ENCODE peak calls at places on chromosomes 4 and X, in six cellular contexts. E is endothelial cell, H is GM10248, O is neural crest cell, R is fibroblast of lung, V is NB4. F is an unnamed sample.

GRCh38 chr4:186725422-186726149 is 1.9 kb upstream of the FAT1 start:
- DNase-seq in E (peak), R (peak), V (no peak), O (peak), H (no peak), F (peak)

GRCh38 chrX:106959897-106960296 is 39.7 kb downstream of the CLDN2 start:
- DNase-seq in R (peak), O (no peak), V (peak), E (no peak), H (no peak), F (peak)

GRCh38 chr4:6446130-6446482 is 26.3 kb downstream of the PPP2R2C start:
- DNase-seq in V (no peak), O (no peak), R (no peak), E (no peak), H (no peak), F (no peak)

GRCh38 chrX:84441143-84441542 is 61.1 kb downstream of the HDX start:
- DNase-seq in E (no peak), V (no peak), O (no peak), H (no peak), R (peak), F (no peak)

GRCh38 chrX:32281853-32282252 is 929.5 kb downstream of the DMD start:
- DNase-seq in R (no peak), H (no peak), V (no peak), E (no peak), O (no peak), F (no peak)

GRCh38 chrX:50799531-50799961 is 14.4 kb downstream of the SHROOM4 start:
- DNase-seq in H (no peak), E (no peak), V (peak), R (no peak), O (no peak), F (peak)

GRCh38 chr4:154018659-154019058 is 229.8 kb upstream of the SFRP2 start:
- DNase-seq in H (no peak), R (no peak), E (peak), O (peak), V (peak), F (peak)

GRCh38 chr4:139740531-139741041 is 75.0 kb downstream of the MGST2 start:
- DNase-seq in R (peak), E (no peak), O (no peak), H (no peak), V (peak), F (peak)

GRCh38 chr4:24574256-24574655 is 10.1 kb downstream of the DHX15 start:
- DNase-seq in O (no peak), V (no peak), H (no peak), R (no peak), E (no peak), F (no peak)

GRCh38 chr4:148649669-148650331 is 207.6 kb upstream of the NR3C2 start:
- DNase-seq in H (no peak), O (no peak), R (no peak), V (no peak), E (no peak), F (peak)

GRCh38 chrX:109635151-109635550 is 10.2 kb upstream of the KCNE5 start:
- DNase-seq in H (no peak), E (no peak), V (peak), R (peak), O (no peak), F (peak)
- TF ChIP-seq CTCF in H (peak), E (peak), V (peak), R (peak), O (peak), F (no peak)

DNA sequence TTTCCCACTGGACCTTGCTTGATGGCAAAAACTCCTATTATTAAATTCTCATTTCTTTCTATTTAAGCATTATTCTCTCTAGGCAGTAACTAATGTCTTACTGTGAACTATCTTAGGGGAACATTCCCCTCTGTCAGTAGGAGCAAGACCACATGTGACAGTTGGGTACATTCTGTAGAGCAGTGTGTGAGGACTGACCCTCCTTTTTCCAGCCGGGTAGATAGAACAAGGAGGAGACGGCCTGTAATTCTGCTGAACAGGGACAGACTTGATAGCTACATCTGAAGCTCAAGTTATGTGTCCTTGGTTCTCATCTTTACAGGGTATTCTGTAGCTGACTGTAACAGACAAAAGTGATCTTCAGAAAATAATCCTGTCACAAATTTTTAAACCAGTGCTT is 43.3 kb downstream of the FNIP2 start:
- DNase-seq in E (no peak), O (no peak), R (no peak), V (no peak), H (no peak), F (no peak)
- TF ChIP-seq CTCF in E (no peak), O (no peak), R (no peak), V (no peak), H (no peak), F (no peak)

GRCh38 chrX:133218329-133218728 is at the start of gene TFDP3:
- DNase-seq in H (no peak), O (no peak), E (no peak), V (no peak), R (no peak), F (no peak)

GRCh38 chrX:133214316-133214715 is 3.8 kb downstream of the TFDP3 start:
- DNase-seq in R (no peak), O (no peak), V (no peak), H (no peak), E (no peak), F (no peak)

GRCh38 chrX:133215017-133215416 is 3.1 kb downstream of the TFDP3 start:
- DNase-seq in R (no peak), H (no peak), E (no peak), O (no peak), V (no peak), F (no peak)

GRCh38 chrX:133215747-133216146 is 2.4 kb downstream of the TFDP3 start:
- DNase-seq in E (peak), V (peak), H (no peak), O (peak), R (peak), F (peak)
- TF ChIP-seq CTCF in E (no peak), V (peak), H (no peak), O (peak), R (no peak), F (peak)

GRCh38 chr4:40458109-40458508 is 123.0 kb downstream of the CHRNA9 start:
- DNase-seq in O (no peak), E (no peak), V (no peak), R (no peak), H (peak), F (no peak)
- TF ChIP-seq CTCF in O (no peak), E (no peak), V (no peak), R (no peak), H (no peak), F (no peak)

F was measured in MCF 10A.